ENCODE peak calls at places on chromosomes 5 and 9, in four cellular contexts. P, D, L and C are unnamed samples.

GRCh38 chr9:97046228-97046627 is 7.3 kb upstream of the CTSV start:
- DNase-seq in D (peak; percentile 97), P (peak; percentile 31), L (peak; percentile 96), C (peak; percentile 99)

GRCh38 chr5:152246401-152246800 is 158.7 kb downstream of the NMUR2 start:
- DNase-seq in P (peak; percentile 23), D (peak; percentile 81), L (no peak), C (no peak)

GRCh38 chr5:181028032-181028819 is 11.8 kb upstream of the BTNL9 start:
- DNase-seq in P (no peak), D (no peak), L (no peak), C (no peak)

GRCh38 chr9:14710804-14711203 is 11.7 kb downstream of the CER1 start:
- DNase-seq in L (peak; percentile 52), D (peak; percentile 64), P (peak; percentile 53), C (no peak)

GRCh38 chr9:14056235-14056930 is 257.6 kb downstream of the NFIB start:
- DNase-seq in P (no peak), L (no peak), D (no peak), C (no peak)

GRCh38 chr9:129875181-129875611 is 39.9 kb downstream of the USP20 start:
- DNase-seq in D (no peak), L (no peak), P (no peak), C (no peak)

GRCh38 chr9:20732118-20732517 is 48.1 kb downstream of the FOCAD start:
- DNase-seq in D (peak; percentile 93), P (peak; percentile 69), L (peak; percentile 49), C (peak; percentile 81)

GRCh38 chr5:10275991-10276390 is 25.9 kb downstream of the CCT5 start:
- DNase-seq in P (no peak), D (no peak), L (no peak), C (no peak)

GRCh38 chr5:54326662-54327145 is 16.3 kb upstream of the ARL15 start:
- DNase-seq in P (no peak), L (no peak), D (no peak), C (no peak)

GRCh38 chr5:177403826-177404640 is 3.6 kb upstream of the PFN3 start:
- DNase-seq in D (peak; percentile 83), L (no peak), P (peak; percentile 93), C (peak; percentile 51)

GRCh38 chr5:89878140-89878570 is 531.4 kb downstream of the CETN3 start:
- DNase-seq in D (peak; percentile 96), L (peak; percentile 11), P (peak; percentile 90), C (no peak)

GRCh38 chr9:130171226-130172148 is 717 bp upstream of the NCS1 start:
- DNase-seq in D (no peak), L (no peak), P (no peak), C (no peak)

GRCh38 chr9:98316445-98317133 is 61.1 kb upstream of the TBC1D2 start:
- DNase-seq in P (peak; percentile 16), L (no peak), D (no peak), C (no peak)

GRCh38 chr5:33530963-33531298 is 90.2 kb downstream of the TARS1 start:
- DNase-seq in P (no peak), D (no peak), L (no peak), C (no peak)

GRCh38 chr9:101176384-101176783 is 147.9 kb downstream of the PLPPR1 start:
- DNase-seq in P (no peak), D (no peak), L (no peak), C (no peak)

GRCh38 chr5:170418736-170419135 is 29.6 kb upstream of the KCNMB1 start:
- DNase-seq in L (no peak), P (no peak), D (peak; percentile 24), C (no peak)

GRCh38 chr5:158953929-158954534 is 145.7 kb downstream of the EBF1 start:
- DNase-seq in D (no peak), L (no peak), P (peak; percentile 63), C (no peak)

GRCh38 chr9:29078063-29078660 is 1504.9 kb upstream of the C9orf72 start:
- DNase-seq in L (no peak), P (peak; percentile 31), D (peak; percentile 84), C (no peak)

GRCh38 chr5:320524-321232 is 836 bp upstream of the AHRR start:
- DNase-seq in L (no peak), P (no peak), D (no peak), C (no peak)

GRCh38 chr5:39137391-39138181 is 63.4 kb upstream of the RICTOR start:
- DNase-seq in P (peak; percentile 8), D (peak; percentile 43), L (no peak), C (no peak)

GRCh38 chr5:157068339-157068738 is 9.4 kb upstream of the HAVCR1 start:
- DNase-seq in L (no peak), P (no peak), D (no peak), C (no peak)

GRCh38 chr9:121711281-121711680 is 59.8 kb downstream of the DAB2IP start:
- DNase-seq in L (no peak), D (no peak), P (no peak), C (no peak)

GRCh38 chr5:172765766-172766286 is 5.2 kb downstream of the DUSP1 start:
- DNase-seq in P (peak; percentile 90), L (no peak), D (no peak), C (no peak)

GRCh38 chr9:125634040-125634717 is 72.8 kb downstream of the MAPKAP1 start:
- DNase-seq in L (no peak), P (peak; percentile 63), D (peak; percentile 36), C (no peak)

GRCh38 chr5:57493034-57493433 is 10.4 kb upstream of the ACTBL2 start:
- DNase-seq in P (no peak), D (peak; percentile 48), L (no peak), C (peak; percentile 29)

GRCh38 chr9:128835246-128836210 is 5.9 kb upstream of the SPOUT1 start:
- DNase-seq in D (no peak), P (no peak), L (no peak), C (no peak)

GRCh38 chr5:172453206-172453985 is 929 bp downstream of the SH3PXD2B start:
- DNase-seq in L (no peak), P (peak; percentile 87), D (no peak), C (no peak)

GRCh38 chr9:89445135-89445797 is 52.6 kb downstream of the SEMA4D start:
- DNase-seq in D (no peak), L (no peak), P (no peak), C (no peak)
- H3K27ac ChIP-seq in D (no peak overlapping the region), L (no peak overlapping the region), P (no peak overlapping the region), C (no peak overlapping the region)

DNA sequence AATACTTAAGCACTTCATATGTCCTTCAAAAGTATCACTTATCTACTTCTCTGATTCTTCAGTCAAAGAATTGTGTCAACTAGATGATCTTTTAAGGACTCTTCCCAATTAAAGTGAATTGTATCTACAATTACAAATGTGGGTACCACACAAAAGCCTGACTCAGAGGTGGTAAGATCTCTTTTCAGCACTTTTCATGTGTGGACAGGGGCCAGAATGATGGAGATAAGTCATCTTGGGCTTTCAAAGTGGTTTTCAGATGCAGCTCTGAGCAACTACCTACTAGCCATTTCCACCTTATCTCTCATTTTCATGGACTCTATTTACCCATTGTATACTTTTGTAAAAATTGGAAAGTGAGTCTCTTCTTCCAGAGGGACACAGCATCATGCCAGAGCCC is 8.4 kb downstream of the COX7C start:
- DNase-seq in P (no peak), D (no peak), L (no peak), C (no peak)
- TF ChIP-seq EZH2 in P (no peak), D (no peak), L (no peak), C (no peak)

GRCh38 chr9:126724226-126724625 is 80.6 kb upstream of the ZBTB43 start:
- DNase-seq in D (peak; percentile 11), P (peak; percentile 40), L (no peak), C (no peak)
- H3K27ac ChIP-seq in D (no peak overlapping the region), P (no peak overlapping the region), L (no peak overlapping the region), C (no peak overlapping the region)

GRCh38 chr5:137498736-137499505 is at the start of gene SPOCK1:
- DNase-seq in D (peak; percentile 76), P (peak; percentile 95), L (no peak), C (peak; percentile 46)
- TF ChIP-seq EZH2 in D (no peak), P (no peak), L (peak; percentile 96), C (no peak)

DNA sequence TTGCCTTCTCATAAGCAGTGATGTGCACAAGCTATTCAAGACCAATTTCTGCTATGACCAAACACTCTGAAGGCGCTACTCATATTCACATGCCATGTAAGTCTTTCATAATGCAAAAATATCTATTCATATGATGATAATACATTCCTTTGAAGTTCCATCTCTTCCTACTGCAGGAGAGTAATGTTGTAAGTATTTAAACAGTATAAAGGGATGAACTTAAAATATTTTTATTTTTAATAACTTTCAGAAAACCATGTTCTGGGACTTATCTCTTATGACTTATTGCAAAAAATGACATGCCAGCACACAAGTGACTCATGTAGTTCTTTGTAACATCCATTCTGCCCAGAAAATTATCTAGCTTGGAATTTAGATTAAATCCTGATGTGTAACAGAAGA is 376.4 kb downstream of the KCTD16 start:
- DNase-seq in P (peak; percentile 44), D (no peak), L (no peak), C (no peak)
- H3K27ac ChIP-seq in P (no peak overlapping the region), D (no peak overlapping the region), L (no peak overlapping the region), C (no peak overlapping the region)

GRCh38 chr5:88666761-88667186 is 216.2 kb downstream of the MEF2C start:
- DNase-seq in L (no peak), D (peak; percentile 10), P (peak; percentile 40), C (no peak)
- TF ChIP-seq EZH2 in L (peak; percentile 81), D (no peak), P (no peak), C (no peak)

DNA sequence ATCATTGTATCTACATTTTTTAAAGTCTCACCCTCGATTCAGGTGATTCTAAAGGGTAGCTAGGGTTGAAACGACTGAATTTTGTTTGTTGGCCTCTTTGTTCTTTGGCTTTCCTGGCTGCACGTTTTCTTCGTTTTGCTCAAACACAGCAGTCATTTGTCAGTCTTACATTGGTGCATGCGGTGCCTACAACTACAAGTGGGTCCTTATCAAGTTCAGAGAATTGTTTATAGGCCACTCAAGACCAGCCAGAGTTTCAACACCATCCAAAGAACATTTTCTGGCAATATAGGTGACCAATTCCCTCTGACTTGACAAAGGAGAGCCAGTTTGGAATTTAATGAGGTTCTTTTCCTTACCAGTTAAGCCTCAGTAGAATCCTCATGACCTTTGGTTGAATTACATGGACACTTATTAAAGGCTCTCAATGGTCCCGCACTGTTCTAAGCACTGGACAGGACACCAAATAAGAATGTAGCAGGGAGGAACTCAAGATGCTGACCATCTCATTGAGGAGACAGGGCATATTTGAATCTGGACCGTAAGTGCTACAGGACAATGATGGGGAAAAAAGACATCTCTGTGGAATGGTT is 119.0 kb upstream of the DMRT1 start:
- DNase-seq in D (no peak), P (no peak), L (no peak), C (no peak)
- H3K27ac ChIP-seq in D (no peak overlapping the region), P (no peak overlapping the region), L (no peak overlapping the region), C (no peak overlapping the region)

GRCh38 chr9:99362317-99362716 is 140.2 kb downstream of the SEC61B start:
- DNase-seq in L (no peak), D (no peak), P (no peak), C (no peak)
- TF ChIP-seq EZH2 in L (no peak), D (no peak), P (no peak), C (no peak)

DNA sequence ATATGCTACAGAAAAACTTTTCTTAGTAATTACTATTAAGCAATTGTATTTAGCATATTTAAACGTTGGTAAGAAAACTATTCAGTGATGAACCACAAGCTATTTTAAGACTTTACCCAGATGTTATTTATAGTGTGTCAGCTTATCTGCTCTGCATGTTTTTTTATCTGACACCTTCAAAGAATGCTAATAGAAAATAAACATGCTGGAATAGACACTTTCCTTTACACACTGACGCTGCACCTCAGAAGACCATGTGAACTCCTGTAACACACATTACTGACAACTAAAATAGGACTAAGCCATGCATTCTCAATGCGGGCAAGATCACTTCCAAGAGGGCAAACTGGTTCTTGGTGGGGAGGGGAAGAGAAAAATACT is 38.3 kb downstream of the FNIP1 start:
- DNase-seq in P (peak; percentile 9), L (no peak), D (no peak), C (no peak)
- H3K27ac ChIP-seq in P (no peak overlapping the region), L (no peak overlapping the region), D (no peak overlapping the region), C (no peak overlapping the region)